ENCODE peak calls at places on chromosomes 16 and 17, in nine cellular contexts. Y is GM13977; Q is left colon; N is astrocyte of the hippocampus; J is stimulated activated CD4-positive, alpha-beta T cell treated with anti-CD3 and anti-CD28 coated beads, Interleukin-15, amount 100 ng/mL, for 1 hour; L is progenitor cell of endocrine pancreas; F is right lobe of liver; W is activated T-helper 1 cell treated with anti-CD3 and anti-CD28 coated beads, Interleukin-12 subunit alpha, Interleukin-12 subunit beta, Interleukin-2, Interleukin-4 antibody, amounts not matched to agents 30 ng/mL and 10 ng/mL and 1 ng/mL, durations not matched to agents 14 hours and 24 hours and 36 hours; A is HS-5. O is an unnamed sample.

GRCh38 chr16:71796501-71796900 is 12.1 kb downstream of the AP1G1 start:
- DNase-seq in Y (no peak), Q (no peak), N (peak; percentile 21), J (no peak), L (no peak), F (no peak), W (no peak), A (no peak), O (no peak)

GRCh38 chr16:86508947-86509758 is 1.2 kb upstream of the FOXF1 start:
- DNase-seq in Y (peak; percentile 76), Q (peak; percentile 61), N (peak; percentile 84), J (no peak), L (no peak), F (no peak), W (no peak), A (no peak), O (no peak)

GRCh38 chr17:50564916-50565315 is 4.4 kb downstream of the CACNA1G start:
- DNase-seq in Y (no peak), Q (no peak), N (peak; percentile 33), J (no peak), L (no peak), F (no peak), W (no peak), A (no peak), O (peak; percentile 34)

GRCh38 chr16:6081320-6081976 is 983.9 kb upstream of the EEF2KMT start:
- DNase-seq in Y (peak; percentile 11), Q (no peak), N (peak; percentile 50), J (no peak), L (peak; percentile 53), F (no peak), W (no peak), A (no peak), O (no peak)

GRCh38 chr17:82213251-82214011 is 789 bp upstream of the CCDC57 start:
- DNase-seq in Y (peak; percentile 77), Q (no peak), N (peak; percentile 80), J (no peak), L (no peak), F (no peak), W (peak; percentile 30), A (peak; percentile 57), O (peak; percentile 51)

GRCh38 chr17:559699-560378 is 154.8 kb downstream of the VPS53 start:
- DNase-seq in Y (no peak), Q (no peak), N (peak; percentile 73), J (no peak), L (no peak), F (no peak), W (no peak), A (peak; percentile 89), O (no peak)

GRCh38 chr16:275041-275621 is 613 bp downstream of the RGS11 start:
- DNase-seq in Y (peak; percentile 64), Q (no peak), N (no peak), J (no peak), L (no peak), F (no peak), W (no peak), A (no peak), O (no peak)

GRCh38 chr17:66135896-66136295 is 56.0 kb downstream of the CEP112 start:
- DNase-seq in Y (no peak), Q (no peak), N (no peak), J (no peak), L (no peak), F (no peak), W (no peak), A (no peak), O (no peak)

GRCh38 chr17:4648741-4649140 is 7.3 kb upstream of the ALOX15 start:
- DNase-seq in Y (no peak), Q (peak; percentile 49), N (no peak), J (no peak), L (no peak), F (no peak), W (no peak), A (no peak), O (no peak)

GRCh38 chr17:49730078-49730786 is 22.5 kb upstream of the SLC35B1 start:
- DNase-seq in Y (no peak), Q (peak; percentile 69), N (peak; percentile 92), J (no peak), L (no peak), F (peak; percentile 88), W (no peak), A (no peak), O (no peak)

GRCh38 chr16:26969589-26970217 is 97.0 kb upstream of the C16orf82 start:
- DNase-seq in Y (no peak), Q (no peak), N (peak; percentile 25), J (no peak), L (no peak), F (no peak), W (no peak), A (no peak), O (no peak)

GRCh38 chr17:28579526-28579925 is 2.8 kb upstream of the ALDOC start:
- DNase-seq in Y (peak; percentile 59), Q (no peak), N (no peak), J (no peak), L (no peak), F (no peak), W (peak; percentile 37), A (no peak), O (no peak)

GRCh38 chr16:64846966-64847365 is 274.9 kb downstream of the CDH11 start:
- DNase-seq in Y (no peak), Q (no peak), N (no peak), J (no peak), L (no peak), F (no peak), W (no peak), A (no peak), O (no peak)

GRCh38 chr16:6956511-6956910 is 376.1 kb upstream of the RBFOX1 start:
- DNase-seq in Y (no peak), Q (no peak), N (no peak), J (no peak), L (no peak), F (no peak), W (no peak), A (no peak), O (no peak)

GRCh38 chr17:1713160-1713877 is 3.1 kb upstream of the TLCD2 start:
- DNase-seq in Y (no peak), Q (no peak), N (no peak), J (no peak), L (no peak), F (no peak), W (no peak), A (no peak), O (no peak)